ENCODE peak calls at places on chromosomes 12 and 14, in five cellular contexts. O is cardiac muscle cell, B is SK-N-MC, M is AG04450, G is NT2/D1. N is an unnamed sample.

GRCh38 chr14:74368441-74368840 is 20.2 kb downstream of the VRTN start:
- DNase-seq in O (no peak), G (no peak), M (no peak), B (no peak), N (no peak)

GRCh38 chr12:89352242-89352491 is 134 bp downstream of the DUSP6 start:
- DNase-seq in O (no peak), B (no peak), G (no peak), M (no peak), N (no peak)

GRCh38 chr12:87995581-87996178 is 33.5 kb downstream of the C12orf50 start:
- DNase-seq in G (peak; percentile 73), O (peak; percentile 85), M (peak; percentile 54), B (peak; percentile 42), N (peak; percentile 5)

GRCh38 chr12:12016284-12017100 is 54.2 kb upstream of the BCL2L14 start:
- DNase-seq in M (no peak), O (no peak), G (no peak), B (no peak), N (no peak)

GRCh38 chr14:90534838-90535555 is 138.2 kb downstream of the CALM1 start:
- DNase-seq in O (no peak), B (no peak), G (no peak), M (no peak), N (no peak)

GRCh38 chr12:15050664-15051063 is 77.8 kb downstream of the PDE6H start:
- DNase-seq in B (peak; percentile 82), G (no peak), O (peak; percentile 48), M (no peak), N (no peak)

GRCh38 chr14:76324133-76324532 is 51.8 kb upstream of the ESRRB start:
- DNase-seq in G (no peak), B (no peak), M (no peak), O (no peak), N (no peak)

GRCh38 chr12:39592295-39592694 is 27.3 kb downstream of the ABCD2 start:
- DNase-seq in B (no peak), O (no peak), M (no peak), G (no peak), N (no peak)

GRCh38 chr14:105601360-105602242 is 75.2 kb downstream of the TMEM121 start:
- DNase-seq in O (no peak), B (no peak), M (no peak), G (no peak), N (no peak)

GRCh38 chr14:105605501-105606304 is 79.3 kb downstream of the TMEM121 start:
- DNase-seq in G (no peak), B (no peak), M (no peak), O (no peak), N (no peak)

GRCh38 chr14:105602799-105603763 is 76.7 kb downstream of the TMEM121 start:
- DNase-seq in B (no peak), M (no peak), G (peak; percentile 8), O (no peak), N (no peak)

GRCh38 chr14:105600939-105601359 is 74.6 kb downstream of the TMEM121 start:
- DNase-seq in B (no peak), O (no peak), M (no peak), G (no peak), N (no peak)

DNA sequence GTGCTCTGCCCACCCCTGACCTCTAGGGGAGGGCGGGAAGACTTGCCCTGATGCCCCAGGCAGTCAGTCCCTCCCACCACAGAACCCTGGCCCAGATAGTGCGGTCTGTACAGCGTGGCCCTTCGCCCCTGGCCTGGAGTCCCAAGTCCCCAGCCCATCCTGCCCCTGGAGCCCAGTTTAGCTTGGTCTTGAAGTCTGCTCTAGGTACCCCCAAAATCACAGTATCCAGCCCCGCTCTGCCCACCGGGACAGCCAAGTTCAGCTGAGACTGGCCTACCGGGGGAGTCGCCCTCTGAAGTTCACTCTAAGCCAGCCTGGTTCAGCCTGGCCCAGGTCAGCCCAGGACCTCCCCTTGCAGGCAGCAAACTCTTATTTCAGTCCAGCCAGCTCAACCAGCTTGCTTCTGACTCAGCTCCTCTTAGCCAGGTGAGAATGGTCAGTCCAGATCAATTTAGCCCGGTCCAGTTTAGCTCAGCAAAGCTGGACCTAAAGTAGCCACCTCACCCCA is 75.9 kb downstream of the TMEM121 start:
- DNase-seq in G (no peak), M (no peak), O (no peak), B (no peak), N (no peak)
- H3K9me3 ChIP-seq in G (no peaks in the 10 kb centered on the region), M (peaks cover 82% of the 10 kb centered on the region), O (no peaks in the 10 kb centered on the region), B (no peaks in the 10 kb centered on the region), N (no peaks in the 10 kb centered on the region)

GRCh38 chr14:25358330-25358729 is 308.4 kb upstream of the STXBP6 start:
- DNase-seq in G (no peak), M (no peak), B (no peak), O (no peak), N (no peak)
- H3K9me3 ChIP-seq in G (no peaks in the 10 kb centered on the region), M (peaks cover 5% of the 10 kb centered on the region), B (no peaks in the 10 kb centered on the region), O (no peaks in the 10 kb centered on the region), N (no peaks in the 10 kb centered on the region)

DNA sequence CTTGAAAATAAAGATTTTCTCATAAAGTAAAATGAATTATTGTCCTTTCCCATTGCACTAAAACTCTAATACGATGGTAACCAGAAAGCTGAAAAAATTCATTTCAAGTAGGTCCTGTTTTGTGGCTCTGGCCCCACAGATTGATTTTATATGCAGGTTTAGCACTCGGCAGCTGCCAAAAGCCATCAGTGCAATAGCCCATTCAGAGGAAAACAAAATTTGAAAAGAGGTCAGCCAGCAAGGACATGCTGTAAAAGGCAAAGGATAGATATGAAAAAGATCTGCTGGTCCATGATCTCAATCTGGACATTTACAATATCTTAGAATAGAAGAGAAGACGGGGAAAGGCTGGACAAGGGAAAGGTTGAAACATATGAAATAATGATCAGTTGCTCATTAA is 414.8 kb upstream of the NOVA1 start:
- DNase-seq in G (no peak), M (no peak), O (no peak), B (no peak), N (no peak)
- H3K9me3 ChIP-seq in G (no peaks in the 10 kb centered on the region), M (peaks cover 6% of the 10 kb centered on the region), O (no peaks in the 10 kb centered on the region), B (no peaks in the 10 kb centered on the region), N (peaks cover 3% of the 10 kb centered on the region)

DNA sequence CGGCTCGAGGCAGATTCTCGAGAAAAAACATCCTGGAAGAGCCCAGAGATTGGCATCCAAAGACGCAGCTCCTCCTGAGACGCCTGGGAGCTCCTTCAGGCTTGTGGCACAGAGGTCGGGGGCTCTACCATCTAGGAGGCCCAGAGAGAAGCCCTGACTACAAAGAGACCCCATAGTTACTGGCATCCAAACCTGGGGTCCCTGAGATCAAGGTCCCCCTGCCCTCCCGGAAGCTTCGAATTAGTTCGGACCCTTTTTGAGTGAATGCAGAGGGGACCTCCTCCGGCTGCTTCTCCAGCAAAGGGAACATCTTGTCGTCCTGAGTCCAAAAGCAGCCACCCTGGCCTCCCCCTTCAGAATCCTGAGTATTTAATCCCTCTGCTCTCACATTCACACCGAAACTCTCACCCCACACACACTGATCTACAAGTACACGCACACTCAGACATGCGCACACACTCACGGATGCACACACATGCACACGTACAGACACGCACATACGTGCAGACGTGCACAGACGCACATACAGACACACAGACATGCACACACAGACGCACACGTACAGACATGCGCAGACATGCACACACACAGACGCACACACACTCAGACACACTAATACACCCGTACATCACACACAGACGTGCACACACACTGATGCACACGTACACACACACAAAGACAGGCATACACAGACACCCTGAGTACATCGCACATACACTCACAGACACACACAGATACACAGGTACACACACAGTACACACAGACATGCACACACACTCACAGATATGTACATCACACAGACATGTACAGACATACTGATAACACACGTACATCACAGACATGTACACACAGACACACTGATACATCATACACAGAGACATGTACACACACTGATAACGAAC is 5.9 kb downstream of the ZNF605 start:
- DNase-seq in G (no peak), M (no peak), O (no peak), B (no peak), N (no peak)
- H3K9me3 ChIP-seq in G (peaks cover 27% of the 10 kb centered on the region), M (peaks cover 91% of the 10 kb centered on the region), O (no peaks in the 10 kb centered on the region), B (peaks cover 22% of the 10 kb centered on the region), N (peaks cover 5% of the 10 kb centered on the region)